ENCODE peak calls at places on chromosomes 12 and 14, in ten cellular contexts. One of them, this sample, is unnamed.

GRCh38 chr12:128661216-128661550 is 162.6 kb downstream of the SLC15A4 start:
- DNase-seq in breast epithelium: no peak
- DNase-seq in endothelial cell of umbilical vein: no peak
- DNase-seq in HepG2: no peak
- DNase-seq in K562: no peak
- DNase-seq in testis: no peak
- DNase-seq in GM12891: no peak
- DNase-seq in stomach: no peak
- DNase-seq in IMR-90: no peak
- DNase-seq in Peyer's patch: no peak
- DNase-seq in this sample: no peak

GRCh38 chr12:33322519-33322918 is 117.1 kb downstream of the SYT10 start:
- DNase-seq in breast epithelium: no peak
- DNase-seq in endothelial cell of umbilical vein: no peak
- DNase-seq in HepG2: no peak
- DNase-seq in K562: no peak
- DNase-seq in testis: peak
- DNase-seq in GM12891: no peak
- DNase-seq in stomach: no peak
- DNase-seq in IMR-90: no peak
- DNase-seq in Peyer's patch: no peak
- DNase-seq in this sample: no peak

GRCh38 chr14:85532981-85533820 is 3.3 kb downstream of the FLRT2 start:
- DNase-seq in breast epithelium: peak
- DNase-seq in endothelial cell of umbilical vein: peak
- DNase-seq in HepG2: no peak
- DNase-seq in K562: no peak
- DNase-seq in testis: peak
- DNase-seq in GM12891: no peak
- DNase-seq in stomach: peak
- DNase-seq in IMR-90: peak
- DNase-seq in Peyer's patch: no peak
- DNase-seq in this sample: peak

GRCh38 chr14:91229743-91230200 is 14.7 kb downstream of the GPR68 start:
- DNase-seq in breast epithelium: no peak
- DNase-seq in endothelial cell of umbilical vein: no peak
- DNase-seq in HepG2: no peak
- DNase-seq in K562: no peak
- DNase-seq in testis: no peak
- DNase-seq in GM12891: peak
- DNase-seq in stomach: no peak
- DNase-seq in IMR-90: peak
- DNase-seq in Peyer's patch: peak
- DNase-seq in this sample: no peak

GRCh38 chr14:23056257-23056955 is 914 bp downstream of the CDH24 start:
- DNase-seq in breast epithelium: no peak
- DNase-seq in endothelial cell of umbilical vein: peak
- DNase-seq in HepG2: peak
- DNase-seq in K562: peak
- DNase-seq in testis: peak
- DNase-seq in GM12891: peak
- DNase-seq in stomach: peak
- DNase-seq in IMR-90: peak
- DNase-seq in Peyer's patch: peak
- DNase-seq in this sample: peak

GRCh38 chr12:105278043-105278697 is 42.2 kb upstream of the APPL2 start:
- DNase-seq in breast epithelium: no peak
- DNase-seq in endothelial cell of umbilical vein: peak
- DNase-seq in HepG2: peak
- DNase-seq in K562: no peak
- DNase-seq in testis: peak
- DNase-seq in GM12891: no peak
- DNase-seq in stomach: peak
- DNase-seq in IMR-90: peak
- DNase-seq in Peyer's patch: no peak
- DNase-seq in this sample: no peak

GRCh38 chr12:11797317-11797913 is 147.9 kb downstream of the ETV6 start:
- DNase-seq in breast epithelium: no peak
- DNase-seq in endothelial cell of umbilical vein: peak
- DNase-seq in HepG2: peak
- DNase-seq in K562: no peak
- DNase-seq in testis: no peak
- DNase-seq in GM12891: no peak
- DNase-seq in stomach: peak
- DNase-seq in IMR-90: peak
- DNase-seq in Peyer's patch: no peak
- DNase-seq in this sample: no peak

GRCh38 chr12:18750087-18750486 is 12.2 kb downstream of the CAPZA3 start:
- DNase-seq in breast epithelium: no peak
- DNase-seq in endothelial cell of umbilical vein: no peak
- DNase-seq in HepG2: no peak
- DNase-seq in K562: no peak
- DNase-seq in testis: no peak
- DNase-seq in GM12891: no peak
- DNase-seq in stomach: no peak
- DNase-seq in IMR-90: peak
- DNase-seq in Peyer's patch: no peak
- DNase-seq in this sample: no peak

GRCh38 chr12:124369055-124369900 is 74.4 kb downstream of the RFLNA start:
- DNase-seq in breast epithelium: peak
- DNase-seq in endothelial cell of umbilical vein: peak
- DNase-seq in HepG2: peak
- DNase-seq in K562: no peak
- DNase-seq in testis: peak
- DNase-seq in GM12891: no peak
- DNase-seq in stomach: peak
- DNase-seq in IMR-90: peak
- DNase-seq in Peyer's patch: peak
- DNase-seq in this sample: peak

GRCh38 chr12:108849653-108850052 is 7.7 kb downstream of the SSH1 start:
- DNase-seq in breast epithelium: no peak
- DNase-seq in endothelial cell of umbilical vein: no peak
- DNase-seq in HepG2: no peak
- DNase-seq in K562: peak
- DNase-seq in testis: no peak
- DNase-seq in GM12891: no peak
- DNase-seq in stomach: no peak
- DNase-seq in IMR-90: no peak
- DNase-seq in Peyer's patch: no peak
- DNase-seq in this sample: no peak

GRCh38 chr12:100200450-100201181 is at the start of gene ACTR6:
- DNase-seq in breast epithelium: peak
- DNase-seq in endothelial cell of umbilical vein: peak
- DNase-seq in HepG2: peak
- DNase-seq in K562: peak
- DNase-seq in testis: peak
- DNase-seq in GM12891: peak
- DNase-seq in stomach: peak
- DNase-seq in IMR-90: peak
- DNase-seq in Peyer's patch: peak
- DNase-seq in this sample: peak
- TF ChIP-seq POLR2A in breast epithelium: peak
- TF ChIP-seq POLR2A in endothelial cell of umbilical vein: peak
- TF ChIP-seq POLR2A in HepG2: peak
- TF ChIP-seq POLR2A in K562: peak
- TF ChIP-seq POLR2A in testis: no peak
- TF ChIP-seq POLR2A in GM12891: peak
- TF ChIP-seq POLR2A in stomach: no peak
- TF ChIP-seq POLR2A in IMR-90: peak
- TF ChIP-seq POLR2A in Peyer's patch: peak
- TF ChIP-seq POLR2A in this sample: no peak

GRCh38 chr14:95301527-95302187 is 18.1 kb downstream of the CLMN start:
- DNase-seq in breast epithelium: no peak
- DNase-seq in endothelial cell of umbilical vein: no peak
- DNase-seq in HepG2: no peak
- DNase-seq in K562: no peak
- DNase-seq in testis: no peak
- DNase-seq in GM12891: no peak
- DNase-seq in stomach: no peak
- DNase-seq in IMR-90: no peak
- DNase-seq in Peyer's patch: no peak
- DNase-seq in this sample: no peak

GRCh38 chr14:95297832-95298231 is 21.9 kb downstream of the CLMN start:
- DNase-seq in breast epithelium: no peak
- DNase-seq in endothelial cell of umbilical vein: no peak
- DNase-seq in HepG2: no peak
- DNase-seq in K562: no peak
- DNase-seq in testis: no peak
- DNase-seq in GM12891: no peak
- DNase-seq in stomach: no peak
- DNase-seq in IMR-90: no peak
- DNase-seq in Peyer's patch: no peak
- DNase-seq in this sample: no peak

GRCh38 chr14:95300697-95301526 is 18.8 kb downstream of the CLMN start:
- DNase-seq in breast epithelium: no peak
- DNase-seq in endothelial cell of umbilical vein: no peak
- DNase-seq in HepG2: peak
- DNase-seq in K562: no peak
- DNase-seq in testis: no peak
- DNase-seq in GM12891: no peak
- DNase-seq in stomach: no peak
- DNase-seq in IMR-90: no peak
- DNase-seq in Peyer's patch: no peak
- DNase-seq in this sample: no peak

GRCh38 chr14:95299271-95299670 is 20.4 kb downstream of the CLMN start:
- DNase-seq in breast epithelium: no peak
- DNase-seq in endothelial cell of umbilical vein: no peak
- DNase-seq in HepG2: no peak
- DNase-seq in K562: no peak
- DNase-seq in testis: no peak
- DNase-seq in GM12891: no peak
- DNase-seq in stomach: no peak
- DNase-seq in IMR-90: no peak
- DNase-seq in Peyer's patch: no peak
- DNase-seq in this sample: no peak

DNA sequence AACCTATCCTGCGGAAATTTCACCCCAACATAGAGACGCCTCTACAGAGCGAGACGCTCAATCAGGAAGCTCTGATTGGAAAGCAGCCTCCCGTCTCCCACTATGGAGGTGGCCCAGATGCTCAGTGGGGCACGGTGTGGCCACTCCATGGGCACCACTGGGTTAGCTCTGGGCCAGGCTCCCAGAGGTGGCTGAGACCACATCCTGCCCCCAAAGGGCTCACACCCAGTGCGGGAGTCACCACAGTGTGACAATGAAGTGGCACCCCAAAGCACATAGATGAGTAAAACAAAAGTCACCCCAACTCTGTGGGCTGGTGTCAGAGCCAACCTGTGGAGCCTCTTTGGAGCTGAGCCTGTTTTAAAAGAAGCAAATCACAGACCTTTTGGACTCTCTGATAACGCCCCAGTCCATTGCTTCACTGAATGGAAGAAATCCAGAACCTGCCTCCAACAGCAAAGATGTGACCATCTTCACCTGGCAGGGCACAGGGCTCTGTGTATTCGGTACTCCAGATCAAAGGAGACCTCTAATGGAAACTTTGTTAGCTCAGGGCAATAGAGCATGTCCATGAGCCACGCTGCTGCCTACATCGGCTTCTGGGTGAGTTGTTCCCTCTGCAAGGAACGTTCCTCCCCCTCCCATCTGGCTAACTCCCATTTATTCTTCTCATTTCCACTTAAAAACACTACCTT is 19.6 kb downstream of the CLMN start:
- DNase-seq in breast epithelium: no peak
- DNase-seq in endothelial cell of umbilical vein: no peak
- DNase-seq in HepG2: peak
- DNase-seq in K562: no peak
- DNase-seq in testis: no peak
- DNase-seq in GM12891: no peak
- DNase-seq in stomach: no peak
- DNase-seq in IMR-90: no peak
- DNase-seq in Peyer's patch: peak
- DNase-seq in this sample: no peak
- TF ChIP-seq POLR2A in breast epithelium: no peak
- TF ChIP-seq POLR2A in endothelial cell of umbilical vein: no peak
- TF ChIP-seq POLR2A in HepG2: peak
- TF ChIP-seq POLR2A in K562: no peak
- TF ChIP-seq POLR2A in testis: no peak
- TF ChIP-seq POLR2A in GM12891: no peak
- TF ChIP-seq POLR2A in stomach: no peak
- TF ChIP-seq POLR2A in IMR-90: no peak
- TF ChIP-seq POLR2A in Peyer's patch: no peak
- TF ChIP-seq POLR2A in this sample: no peak

GRCh38 chr12:53379389-53380103 is 430 bp upstream of the SP1 start:
- DNase-seq in breast epithelium: peak
- DNase-seq in endothelial cell of umbilical vein: peak
- DNase-seq in HepG2: peak
- DNase-seq in K562: peak
- DNase-seq in testis: peak
- DNase-seq in GM12891: peak
- DNase-seq in stomach: peak
- DNase-seq in IMR-90: peak
- DNase-seq in Peyer's patch: peak
- DNase-seq in this sample: peak
- TF ChIP-seq POLR2A in breast epithelium: peak
- TF ChIP-seq POLR2A in endothelial cell of umbilical vein: peak
- TF ChIP-seq POLR2A in HepG2: no peak
- TF ChIP-seq POLR2A in K562: peak
- TF ChIP-seq POLR2A in testis: peak
- TF ChIP-seq POLR2A in GM12891: peak
- TF ChIP-seq POLR2A in stomach: no peak
- TF ChIP-seq POLR2A in IMR-90: peak
- TF ChIP-seq POLR2A in Peyer's patch: peak
- TF ChIP-seq POLR2A in this sample: peak

DNA sequence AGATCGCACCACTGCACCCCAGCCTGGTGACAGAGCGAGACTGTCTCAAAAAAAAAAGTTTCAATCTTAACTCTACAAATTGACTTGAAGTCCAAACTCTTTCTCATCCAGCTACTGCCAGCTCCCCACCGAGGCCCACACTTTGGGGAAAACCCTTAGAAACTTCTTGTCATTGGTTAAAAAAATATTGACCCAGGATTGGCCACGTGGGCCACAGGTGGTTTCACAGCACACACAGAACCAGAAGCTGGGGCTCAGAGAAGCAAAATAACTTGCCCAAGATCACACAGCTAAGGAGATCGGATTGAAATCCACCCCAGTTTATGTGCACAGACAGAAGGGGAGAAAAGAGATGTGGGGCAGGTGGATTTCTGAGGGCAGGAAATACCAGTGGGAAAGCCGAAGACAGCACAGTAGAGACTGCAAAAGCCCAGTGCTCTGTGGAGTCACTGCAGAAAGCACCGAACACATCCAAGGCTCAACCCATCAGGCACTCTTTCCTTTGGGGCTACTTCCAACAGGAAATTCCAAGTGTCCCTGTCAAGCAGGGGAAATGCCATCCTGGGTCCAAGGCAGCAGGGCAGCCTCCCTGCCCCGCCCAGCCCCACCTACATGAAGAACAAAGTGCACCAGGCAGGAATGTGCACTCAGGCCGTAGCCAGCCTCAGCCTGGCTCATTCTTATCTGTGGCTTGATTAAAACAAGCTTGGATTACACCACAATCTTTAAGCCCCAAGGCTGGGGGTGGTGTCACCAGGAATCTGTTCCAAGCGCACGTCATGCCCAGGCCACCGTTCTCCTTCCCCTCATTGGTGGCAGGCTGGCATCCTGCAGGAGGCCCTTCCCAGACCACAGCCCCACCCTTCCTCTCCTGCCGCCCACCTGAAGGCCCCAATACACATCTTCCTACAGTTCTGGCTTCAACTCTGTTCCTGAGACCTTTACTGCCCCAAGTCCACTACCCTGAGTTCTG is 72.5 kb downstream of the ITPK1 start:
- DNase-seq in breast epithelium: peak
- DNase-seq in endothelial cell of umbilical vein: peak
- DNase-seq in HepG2: peak
- DNase-seq in K562: no peak
- DNase-seq in testis: peak
- DNase-seq in GM12891: no peak
- DNase-seq in stomach: peak
- DNase-seq in IMR-90: peak
- DNase-seq in Peyer's patch: no peak
- DNase-seq in this sample: peak
- TF ChIP-seq POLR2A in breast epithelium: no peak
- TF ChIP-seq POLR2A in endothelial cell of umbilical vein: peak
- TF ChIP-seq POLR2A in HepG2: peak
- TF ChIP-seq POLR2A in K562: no peak
- TF ChIP-seq POLR2A in testis: no peak
- TF ChIP-seq POLR2A in GM12891: no peak
- TF ChIP-seq POLR2A in stomach: no peak
- TF ChIP-seq POLR2A in IMR-90: no peak
- TF ChIP-seq POLR2A in Peyer's patch: peak
- TF ChIP-seq POLR2A in this sample: no peak